ENCODE peak calls at places on chromosomes 5 and 9, in four cellular contexts. M, S, Z and K are unnamed samples.

GRCh38 chr5:5005351-5005750 is 134.8 kb upstream of the ADAMTS16 start:
- DNase-seq in M (no peak), S (no peak), Z (no peak), K (no peak)

GRCh38 chr5:8522635-8523034 is 653.7 kb downstream of the MTRR start:
- DNase-seq in M (no peak), Z (no peak), S (no peak), K (no peak)

GRCh38 chr9:28887188-28887884 is 1314.1 kb upstream of the C9orf72 start:
- DNase-seq in S (no peak), Z (no peak), M (no peak), K (peak)

GRCh38 chr5:82882316-82882715 is 194.9 kb downstream of the TMEM167A start:
- DNase-seq in S (no peak), Z (no peak), M (no peak), K (no peak)

GRCh38 chr5:96017951-96018350 is 56.3 kb upstream of the ELL2 start:
- DNase-seq in S (no peak), M (no peak), Z (no peak), K (no peak)

GRCh38 chr5:2207966-2208544 is 325.3 kb upstream of the IRX4 start:
- DNase-seq in Z (peak), S (no peak), M (no peak), K (peak)

GRCh38 chr5:111308951-111309350 is 84.8 kb downstream of the CAMK4 start:
- DNase-seq in Z (no peak), M (no peak), S (no peak), K (no peak)

GRCh38 chr5:103891151-103891550 is 328.6 kb upstream of the NUDT12 start:
- DNase-seq in M (no peak), S (no peak), Z (no peak), K (no peak)

GRCh38 chr5:538801-539468 is 14.7 kb upstream of the SLC9A3 start:
- DNase-seq in Z (no peak), M (no peak), S (no peak), K (no peak)

GRCh38 chr9:76203373-76203772 is 190.9 kb downstream of the RFK start:
- DNase-seq in S (no peak), M (no peak), Z (no peak), K (no peak)

GRCh38 chr9:16031486-16031885 is 478.6 kb downstream of the CCDC171 start:
- DNase-seq in S (no peak), Z (no peak), M (no peak), K (no peak)

GRCh38 chr5:32552936-32553335 is 32.4 kb upstream of the SUB1 start:
- DNase-seq in S (no peak), M (no peak), Z (no peak), K (no peak)

GRCh38 chr5:107463731-107464130 is 207.0 kb downstream of the EFNA5 start:
- DNase-seq in Z (no peak), M (no peak), S (no peak), K (no peak)

GRCh38 chr9:89185980-89186379 is 7.4 kb upstream of the SHC3 start:
- DNase-seq in M (no peak), Z (no peak), S (peak), K (no peak)

GRCh38 chr5:97106183-97106582 is 36.2 kb downstream of the LIX1 start:
- DNase-seq in Z (no peak), M (no peak), S (peak), K (no peak)

GRCh38 chr5:93579561-93580386 is 1.2 kb downstream of the NR2F1-AS1 start:
- DNase-seq in Z (peak), M (no peak), S (no peak), K (no peak)

GRCh38 chr5:7754490-7754889 is 96.4 kb downstream of the CFAP90 start:
- DNase-seq in S (no peak), Z (no peak), M (no peak), K (no peak)